ENCODE peak calls at places on chromosomes 4 and X, in ten cellular contexts. K is right lobe of liver, Z is sigmoid colon, S is transverse colon, F is stomach, B is body of pancreas, V is suprapubic skin, X is tibial nerve, I is ovary, W is thyroid gland. A is an unnamed sample.

GRCh38 chr4:11623726-11624037 is 195.0 kb upstream of the HS3ST1 start:
- DNase-seq in K (no peak), Z (no peak), S (peak; percentile 71), F (peak; percentile 77), B (peak; percentile 34), V (no peak), X (no peak), I (no peak), W (no peak), A (no peak)

GRCh38 chrX:46279925-46280313 is 265.3 kb downstream of the ZNF674 start:
- DNase-seq in K (no peak), Z (no peak), S (no peak), F (no peak), B (no peak), V (no peak), X (no peak), I (no peak), W (no peak), A (no peak)

GRCh38 chrX:114626323-114626722 is 42.4 kb downstream of the HTR2C start:
- DNase-seq in K (no peak), Z (no peak), S (no peak), F (no peak), B (no peak), V (no peak), X (no peak), I (no peak), W (peak; percentile 2), A (no peak)

GRCh38 chr4:140150886-140151699 is 2.9 kb downstream of the MAML3 start:
- DNase-seq in K (peak; percentile 95), Z (peak; percentile 96), S (peak; percentile 87), F (peak; percentile 88), B (peak; percentile 93), V (peak; percentile 90), X (peak; percentile 78), I (peak; percentile 93), W (peak; percentile 94), A (peak; percentile 95)

GRCh38 chr4:78551420-78552351 is at the start of gene ANXA3:
- DNase-seq in K (peak; percentile 71), Z (no peak), S (peak; percentile 77), F (peak; percentile 74), B (peak; percentile 48), V (no peak), X (no peak), I (no peak), W (peak; percentile 73), A (no peak)

GRCh38 chrX:15739886-15740285 is 1.8 kb downstream of the CA5B start:
- DNase-seq in K (no peak), Z (no peak), S (no peak), F (no peak), B (no peak), V (no peak), X (no peak), I (no peak), W (no peak), A (no peak)

GRCh38 chrX:132505116-132505515 is 16.3 kb upstream of the MBNL3 start:
- DNase-seq in K (no peak), Z (no peak), S (peak; percentile 16), F (no peak), B (peak; percentile 51), V (no peak), X (no peak), I (peak; percentile 18), W (no peak), A (no peak)

GRCh38 chrX:145003443-145003842 is 243.9 kb upstream of the SPANXN1 start:
- DNase-seq in K (no peak), Z (no peak), S (no peak), F (no peak), B (no peak), V (no peak), X (no peak), I (no peak), W (no peak), A (no peak)

GRCh38 chrX:76014321-76014720 is 158.5 kb upstream of the PBDC1 start:
- DNase-seq in K (no peak), Z (no peak), S (no peak), F (no peak), B (no peak), V (no peak), X (no peak), I (no peak), W (no peak), A (no peak)
- H3K27me3 ChIP-seq in K (peaks cover 5% of the 10 kb centered on the region), Z (no peaks in the 10 kb centered on the region), S (no peaks in the 10 kb centered on the region), F (peaks cover 3% of the 10 kb centered on the region), B (no peaks in the 10 kb centered on the region), V (no peaks in the 10 kb centered on the region), X (no peaks in the 10 kb centered on the region), I (no peaks in the 10 kb centered on the region), W (no peaks in the 10 kb centered on the region), A (no peaks in the 10 kb centered on the region)

GRCh38 chrX:65536291-65536690 is 1.7 kb upstream of the LAS1L start:
- DNase-seq in K (no peak), Z (no peak), S (no peak), F (no peak), B (no peak), V (no peak), X (no peak), I (no peak), W (no peak), A (no peak)

GRCh38 chrX:65537229-65537628 is 2.6 kb upstream of the LAS1L start:
- DNase-seq in K (no peak), Z (no peak), S (no peak), F (no peak), B (no peak), V (no peak), X (no peak), I (no peak), W (no peak), A (no peak)

GRCh38 chrX:65528705-65529340 is 5.8 kb downstream of the LAS1L start:
- DNase-seq in K (no peak), Z (no peak), S (peak; percentile 60), F (peak; percentile 61), B (peak; percentile 16), V (no peak), X (no peak), I (peak; percentile 58), W (peak; percentile 22), A (no peak)

GRCh38 chrX:65532016-65532415 is 2.6 kb downstream of the LAS1L start:
- DNase-seq in K (no peak), Z (no peak), S (no peak), F (no peak), B (no peak), V (no peak), X (no peak), I (no peak), W (no peak), A (no peak)

DNA sequence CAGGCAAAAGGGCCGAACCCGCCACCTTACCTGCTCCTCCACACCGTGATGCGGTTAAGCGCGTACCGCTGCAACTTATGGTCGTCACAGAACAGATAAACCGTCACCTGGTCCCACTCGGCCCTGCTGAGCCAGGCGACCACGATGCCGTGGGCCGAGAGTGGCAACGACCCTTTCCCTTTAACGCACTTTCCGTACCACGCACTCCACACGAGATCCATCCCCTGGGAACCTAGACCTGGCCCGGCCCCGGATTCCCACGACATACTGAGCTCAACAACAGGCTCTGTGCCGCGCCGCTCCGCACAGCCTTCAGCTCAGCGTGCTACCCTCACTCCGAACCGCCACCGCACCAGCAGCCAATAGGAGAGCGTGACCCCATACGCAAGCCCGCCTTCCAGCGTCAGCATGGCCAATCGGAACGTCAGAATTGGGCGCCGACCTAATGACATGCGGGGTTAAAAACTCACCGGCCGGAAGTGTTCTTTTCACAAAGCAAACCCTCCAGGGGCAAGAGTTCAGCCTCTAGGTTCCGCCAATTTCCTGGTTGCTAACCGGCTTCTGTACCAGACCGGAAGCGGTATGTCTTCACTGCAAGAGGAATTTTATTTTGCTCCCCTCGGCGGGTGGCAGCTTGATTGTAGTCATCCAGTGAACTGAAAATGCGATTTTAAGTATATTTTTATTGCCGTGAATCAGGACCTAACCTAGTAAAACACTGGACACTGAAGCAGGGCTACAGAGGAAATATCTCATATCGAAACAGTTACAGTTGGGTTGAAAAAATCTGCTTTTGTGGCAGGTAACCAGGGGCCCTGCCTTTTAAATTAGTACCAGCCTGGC is at the start of gene LAS1L:
- DNase-seq in K (peak; percentile 93), Z (peak; percentile 96), S (peak; percentile 92), F (peak; percentile 91), B (peak; percentile 94), V (peak; percentile 94), X (peak; percentile 79), I (peak; percentile 91), W (peak; percentile 87), A (peak; percentile 98)
- TF ChIP-seq POLR2A in K (peak; percentile 69), Z (peak; percentile 15), S (peak; percentile 67), F (no peak), B (peak; percentile 71), V (no peak), X (peak; percentile 35), I (peak; percentile 28), W (no peak), A (no peak)

DNA sequence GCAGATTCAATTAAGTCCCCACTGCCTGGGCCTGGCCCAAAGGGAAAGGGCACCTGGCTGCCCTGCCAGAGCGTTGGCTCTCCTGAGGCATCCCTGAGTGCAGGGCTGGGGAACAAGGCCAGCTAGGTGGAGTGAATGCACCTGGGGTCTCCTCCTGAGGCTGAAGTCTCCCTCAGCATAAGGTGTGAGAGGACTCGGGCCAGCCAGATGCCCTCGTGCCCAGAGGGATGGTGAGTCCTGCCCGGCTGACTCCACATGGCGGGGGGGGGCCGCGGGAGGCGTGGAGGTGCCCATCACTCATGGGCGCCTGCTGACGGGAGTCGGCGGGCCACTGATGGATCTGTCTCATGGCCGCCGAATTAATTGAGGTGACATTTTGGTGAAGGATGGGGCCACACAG is 87.8 kb downstream of the GATB start:
- DNase-seq in K (no peak), Z (no peak), S (no peak), F (no peak), B (no peak), V (no peak), X (no peak), I (no peak), W (no peak), A (no peak)
- H3K4me1 ChIP-seq in K (no peaks in the 10 kb centered on the region), Z (peaks cover 17% of the 10 kb centered on the region), S (peaks cover 10% of the 10 kb centered on the region), F (no peaks in the 10 kb centered on the region), B (peaks cover 15% of the 10 kb centered on the region), V (peaks cover 60% of the 10 kb centered on the region), X (no peaks in the 10 kb centered on the region), I (peaks cover 5% of the 10 kb centered on the region), W (peaks cover 5% of the 10 kb centered on the region), A (peaks cover 20% of the 10 kb centered on the region)

GRCh38 chrX:123206222-123206621 is 22.1 kb downstream of the GRIA3 start:
- DNase-seq in K (no peak), Z (no peak), S (no peak), F (no peak), B (no peak), V (no peak), X (no peak), I (no peak), W (no peak), A (no peak)

GRCh38 chrX:123199338-123199737 is 15.3 kb downstream of the GRIA3 start:
- DNase-seq in K (no peak), Z (no peak), S (no peak), F (no peak), B (no peak), V (no peak), X (no peak), I (no peak), W (no peak), A (no peak)

GRCh38 chrX:123202523-123202922 is 18.4 kb downstream of the GRIA3 start:
- DNase-seq in K (no peak), Z (no peak), S (no peak), F (no peak), B (no peak), V (no peak), X (no peak), I (no peak), W (no peak), A (no peak)

GRCh38 chrX:123201720-123202119 is 17.6 kb downstream of the GRIA3 start:
- DNase-seq in K (no peak), Z (no peak), S (no peak), F (no peak), B (no peak), V (no peak), X (no peak), I (no peak), W (no peak), A (no peak)

GRCh38 chrX:123203772-123204171 is 19.7 kb downstream of the GRIA3 start:
- DNase-seq in K (no peak), Z (no peak), S (no peak), F (no peak), B (no peak), V (no peak), X (no peak), I (no peak), W (no peak), A (no peak)
- H3K27me3 ChIP-seq in K (peaks cover 3% of the 10 kb centered on the region), Z (no peaks in the 10 kb centered on the region), S (no peaks in the 10 kb centered on the region), F (no peaks in the 10 kb centered on the region), B (no peaks in the 10 kb centered on the region), V (no peaks in the 10 kb centered on the region), X (no peaks in the 10 kb centered on the region), I (no peaks in the 10 kb centered on the region), W (no peaks in the 10 kb centered on the region), A (no peaks in the 10 kb centered on the region)

A was measured in vagina.